ENCODE peak calls at places on chromosomes 6 and 20, in six cellular contexts. T is HS-5; J is stimulated activated CD4-positive, alpha-beta T cell treated with anti-CD3 and anti-CD28 coated beads, TNF-alpha, amount 100 ng/mL, for 24 hours; W is A172; L is foreskin fibroblast; Y is H7. A is an unnamed sample.

GRCh38 chr6:134182528-134182927 is 130.1 kb upstream of the SLC2A12 start:
- DNase-seq in T (no peak), W (no peak), Y (no peak), L (no peak), J (no peak), A (no peak)

GRCh38 chr20:44394520-44395182 is 39.2 kb downstream of the HNF4A start:
- DNase-seq in J (no peak), Y (peak), L (no peak), W (no peak), T (no peak), A (no peak)

GRCh38 chr6:2254747-2255146 is 9.3 kb upstream of the GMDS start:
- DNase-seq in J (no peak), T (no peak), L (no peak), Y (no peak), W (no peak), A (no peak)

GRCh38 chr20:13200767-13201500 is 20.1 kb upstream of the ISM1 start:
- DNase-seq in T (no peak), W (no peak), J (no peak), L (no peak), Y (no peak), A (no peak)

GRCh38 chr6:103800131-103800670 is 1059.5 kb downstream of the HACE1 start:
- DNase-seq in L (no peak), T (no peak), W (no peak), J (no peak), Y (no peak), A (no peak)

GRCh38 chr6:74651948-74652347 is 553.9 kb downstream of the COL12A1 start:
- DNase-seq in Y (no peak), T (no peak), J (no peak), L (peak), W (no peak), A (no peak)

GRCh38 chr20:32763202-32763999 is 1.2 kb downstream of the DNMT3B start:
- DNase-seq in W (no peak), L (peak), T (no peak), Y (peak), J (no peak), A (no peak)

GRCh38 chr6:63066053-63066704 is 145.1 kb upstream of the FKBP1C start:
- DNase-seq in L (no peak), W (no peak), Y (no peak), T (no peak), J (no peak), A (no peak)

GRCh38 chr6:47379328-47379727 is 69.6 kb upstream of the TNFRSF21 start:
- DNase-seq in L (no peak), Y (no peak), W (no peak), J (no peak), T (no peak), A (no peak)

GRCh38 chr6:35019831-35020230 is 121.3 kb downstream of the TCP11 start:
- DNase-seq in J (no peak), L (no peak), Y (no peak), W (no peak), T (no peak), A (no peak)

GRCh38 chr20:25284131-25284601 is 36.3 kb downstream of the PYGB start:
- DNase-seq in L (no peak), W (no peak), J (no peak), Y (no peak), T (no peak), A (no peak)

GRCh38 chr6:30759575-30760239 is 15.4 kb upstream of the IER3 start:
- DNase-seq in L (peak), Y (no peak), T (peak), J (no peak), W (peak), A (no peak)

GRCh38 chr20:9886227-9886626 is 47.4 kb upstream of the PAK5 start:
- DNase-seq in W (no peak), L (peak), J (no peak), T (peak), Y (no peak), A (no peak)

GRCh38 chr6:10633216-10633615 is 61.2 kb downstream of the C6orf52 start:
- DNase-seq in J (no peak), W (peak), T (peak), L (peak), Y (no peak), A (peak)

GRCh38 chr20:36340593-36340990 is 34.5 kb downstream of the DLGAP4 start:
- DNase-seq in Y (no peak), L (no peak), T (no peak), J (no peak), W (peak), A (no peak)

GRCh38 chr20:50790651-50791277 is 4.1 kb upstream of the BCAS4 start:
- DNase-seq in Y (peak), W (peak), L (peak), T (peak), J (peak), A (peak)

GRCh38 chr6:87705070-87705691 is 3.1 kb upstream of the AKIRIN2 start:
- DNase-seq in Y (no peak), T (no peak), L (no peak), W (peak), J (no peak), A (no peak)

GRCh38 chr20:5073154-5074049 is 46.4 kb downstream of the PCNA start:
- DNase-seq in L (peak), Y (peak), W (peak), J (no peak), T (no peak), A (peak)

GRCh38 chr20:24580855-24581254 is 111.4 kb downstream of the SYNDIG1 start:
- DNase-seq in W (no peak), Y (no peak), J (no peak), L (no peak), T (no peak), A (no peak)

GRCh38 chr6:135739288-135739687 is 112.2 kb upstream of the PDE7B start:
- DNase-seq in Y (no peak), W (peak), T (peak), J (no peak), L (no peak), A (no peak)

GRCh38 chr20:7505835-7506221 is 434.4 kb downstream of the HAO1 start:
- DNase-seq in T (no peak), L (no peak), Y (no peak), W (no peak), J (no peak), A (no peak)

GRCh38 chr20:22582960-22583772 is 1.2 kb downstream of the FOXA2 start:
- DNase-seq in L (no peak), Y (peak), W (no peak), J (no peak), T (peak), A (no peak)

GRCh38 chr6:154474636-154475428 is 35.7 kb downstream of the CNKSR3 start:
- DNase-seq in T (no peak), Y (no peak), W (peak), J (no peak), L (peak), A (no peak)